ENCODE peak calls at places on chromosomes 1 and 21, in five cellular contexts. H is K562, U is A549, V is GM12878, A is SK-N-SH. I is an unnamed sample.

GRCh38 chr1:112646225-112646624 is 26.6 kb downstream of the CAPZA1 start:
- DNase-seq in H (no peak), U (no peak), V (no peak), A (no peak), I (no peak)

GRCh38 chr21:42905195-42905594 is 12.1 kb downstream of the NDUFV3 start:
- DNase-seq in H (no peak), U (no peak), V (no peak), A (no peak), I (no peak)

GRCh38 chr1:3162483-3162882 is 93.5 kb downstream of the PRDM16 start:
- DNase-seq in H (no peak), U (no peak), V (no peak), A (no peak), I (no peak)

GRCh38 chr1:8013800-8014199 is 12.3 kb downstream of the ERRFI1 start:
- DNase-seq in H (no peak), U (no peak), V (no peak), A (no peak), I (no peak)

GRCh38 chr1:32332290-32333079 is 3.5 kb downstream of the MARCKSL1 start:
- DNase-seq in H (no peak), U (no peak), V (no peak), A (no peak), I (no peak)

GRCh38 chr1:229474491-229474890 is 33.6 kb downstream of the NUP133 start:
- DNase-seq in H (no peak), U (no peak), V (no peak), A (no peak), I (no peak)

GRCh38 chr21:44940116-44940631 is 345 bp downstream of the SLX9 start:
- DNase-seq in H (peak), U (no peak), V (no peak), A (no peak), I (no peak)

GRCh38 chr1:174726167-174726879 is 273.4 kb upstream of the CACYBP start:
- DNase-seq in H (peak), U (peak), V (no peak), A (no peak), I (peak)

GRCh38 chr1:91189096-91189495 is 167.3 kb upstream of the ZNF644 start:
- DNase-seq in H (no peak), U (no peak), V (no peak), A (no peak), I (no peak)

GRCh38 chr1:161020573-161021167 is at the start of gene F11R:
- DNase-seq in H (peak), U (peak), V (no peak), A (peak), I (peak)

GRCh38 chr1:89987170-89987819 is 7.6 kb upstream of the ZNF326 start:
- DNase-seq in H (peak), U (peak), V (peak), A (peak), I (peak)

GRCh38 chr1:100936194-100936967 is 40.5 kb downstream of the SLC30A7 start:
- DNase-seq in H (no peak), U (no peak), V (no peak), A (no peak), I (no peak)

GRCh38 chr1:189859385-189859977 is 618.2 kb downstream of the BRINP3 start:
- DNase-seq in H (peak), U (peak), V (no peak), A (peak), I (peak)

GRCh38 chr1:119285482-119285881 is 83.1 kb upstream of the HAO2 start:
- DNase-seq in H (no peak), U (peak), V (no peak), A (no peak), I (no peak)

GRCh38 chr1:21139601-21140000 is 37.1 kb downstream of the EIF4G3 start:
- DNase-seq in H (peak), U (no peak), V (no peak), A (peak), I (no peak)
- TF ChIP-seq CHD2 in H (no peak), U (no peak), V (no peak), A (no peak), I (no peak)

GRCh38 chr21:27584266-27584665 is 617.4 kb upstream of the ADAMTS5 start:
- DNase-seq in H (no peak), U (no peak), V (no peak), A (no peak), I (no peak)
- TF ChIP-seq CHD2 in H (no peak), U (no peak), V (no peak), A (no peak), I (no peak)

GRCh38 chr1:232179896-232180760 is 449.8 kb downstream of the SIPA1L2 start:
- DNase-seq in H (no peak), U (no peak), V (no peak), A (no peak), I (no peak)
- TF ChIP-seq CHD2 in H (no peak), U (no peak), V (no peak), A (no peak), I (no peak)

DNA sequence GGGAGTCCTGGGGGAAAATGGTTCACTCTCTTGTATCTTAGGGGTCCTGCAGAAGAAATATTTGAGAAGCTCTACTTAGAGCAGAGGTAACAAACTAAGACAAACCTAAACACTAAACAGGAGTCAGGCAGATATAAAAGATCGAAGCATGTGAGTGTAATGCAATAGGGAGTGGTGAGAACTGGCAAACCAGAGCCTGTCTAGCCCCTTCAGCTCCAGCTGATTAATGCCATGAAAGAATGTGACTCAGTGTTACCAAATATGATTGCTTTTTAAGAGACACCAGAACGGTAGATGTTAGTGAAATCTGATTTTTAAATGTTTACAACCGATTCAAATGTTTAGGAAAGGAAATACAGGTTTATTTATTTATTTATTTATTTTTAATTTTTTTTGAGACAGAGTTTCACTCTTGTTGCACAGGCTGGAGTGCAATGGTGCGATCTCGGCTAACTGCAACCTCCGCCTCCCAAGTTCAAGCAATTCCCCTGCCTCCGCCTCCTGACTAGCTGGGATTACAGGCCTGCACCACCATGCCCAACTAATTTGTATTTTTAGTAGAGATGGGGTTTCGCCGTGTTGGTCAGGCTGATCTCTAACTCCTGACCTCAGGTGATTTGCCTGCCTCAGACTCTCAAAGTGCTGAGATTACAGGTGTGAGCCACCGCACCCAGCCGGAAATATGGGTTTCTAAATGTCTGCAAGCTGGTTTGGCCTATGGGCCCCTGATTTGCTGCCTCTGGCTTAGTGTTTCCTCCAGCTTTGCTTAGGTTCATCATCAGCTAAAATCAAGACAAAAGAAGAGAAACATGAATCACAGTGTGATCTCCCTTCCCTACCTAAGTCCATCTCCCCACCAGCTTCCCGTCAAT is 12.2 kb downstream of the TXNIP start:
- DNase-seq in H (no peak), U (no peak), V (no peak), A (no peak), I (no peak)
- TF ChIP-seq CHD2 in H (no peak), U (no peak), V (no peak), A (no peak), I (no peak)

DNA sequence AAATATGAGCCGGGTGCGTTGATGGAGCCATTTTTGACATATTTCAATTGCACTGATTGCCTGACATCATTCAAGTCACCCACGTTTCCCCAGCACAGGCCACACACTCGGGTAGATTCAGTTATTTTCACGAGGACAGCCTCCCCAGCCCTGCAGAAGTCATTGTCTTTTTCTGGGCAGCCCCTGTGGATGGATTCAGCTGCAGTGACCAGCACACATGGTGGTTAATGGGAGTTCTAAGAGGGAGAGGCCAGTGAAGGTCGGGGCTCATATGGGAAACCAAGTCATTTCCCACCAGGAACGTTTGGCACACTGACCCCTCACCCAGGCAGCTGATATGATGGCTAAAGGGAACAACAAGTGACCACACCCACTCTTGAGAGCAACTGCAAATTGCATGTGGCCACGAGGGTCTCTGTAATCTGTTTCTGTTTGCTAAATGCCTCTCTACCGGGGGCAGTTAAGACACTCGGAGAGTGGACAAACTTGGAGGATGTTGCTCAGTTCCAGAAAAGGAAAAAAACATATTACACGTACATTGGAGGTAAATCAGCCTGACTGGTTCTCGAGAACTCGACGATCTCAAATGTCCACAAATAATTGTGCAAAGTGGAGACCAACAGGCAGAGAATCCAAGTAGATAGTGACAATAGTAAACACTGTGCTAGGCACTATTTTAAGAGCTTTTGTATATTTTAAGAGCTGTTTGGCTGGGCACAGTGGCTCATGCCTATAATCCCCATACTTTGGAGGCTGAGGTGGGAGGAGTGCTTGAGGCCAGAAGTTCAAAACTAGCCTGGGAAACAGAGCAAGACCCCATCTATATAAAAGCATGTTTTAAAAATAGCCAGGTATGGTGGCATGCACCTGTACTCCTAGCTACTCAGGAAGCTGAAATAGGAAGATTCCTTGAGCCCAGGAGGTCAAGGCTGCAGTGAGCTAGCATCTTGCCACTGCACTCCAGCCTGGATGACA is 167.2 kb upstream of the IRF2BP2 start:
- DNase-seq in H (peak), U (no peak), V (no peak), A (no peak), I (no peak)
- TF ChIP-seq CHD2 in H (no peak), U (no peak), V (no peak), A (no peak), I (no peak)

DNA sequence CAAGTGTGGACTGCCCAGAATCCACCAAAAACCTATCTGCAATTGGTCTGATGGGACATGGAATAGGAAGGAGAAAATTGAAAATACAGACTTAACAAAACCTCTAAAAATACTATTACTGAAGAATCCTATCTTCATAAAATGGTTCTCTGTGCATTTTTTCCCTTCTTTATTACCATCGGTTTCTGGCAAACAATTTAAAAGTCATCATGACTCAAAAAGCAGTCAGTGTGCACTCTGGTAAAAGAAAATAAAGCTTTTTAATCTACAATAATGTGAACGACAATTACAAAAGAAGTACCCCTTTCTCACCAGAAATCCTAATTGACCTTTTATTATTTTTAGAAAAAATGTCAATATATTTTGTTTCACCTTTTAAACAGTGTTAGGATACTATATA is 186.3 kb downstream of the TPR start:
- DNase-seq in H (no peak), U (no peak), V (no peak), A (no peak), I (no peak)
- TF ChIP-seq CHD2 in H (no peak), U (no peak), V (no peak), A (no peak), I (no peak)